ENCODE peak calls at places on chromosomes 6 and 20, in five cellular contexts. One of them, this sample, is unnamed.

GRCh38 chr6:105839266-105839665 is 246.9 kb upstream of the PRDM1 start:
- DNase-seq in left lung: no peak
- DNase-seq in AG09309: peak
- DNase-seq in A549: no peak
- DNase-seq in cardiac muscle cell: no peak
- DNase-seq in this sample: no peak

GRCh38 chr6:105038259-105038658 is 81.4 kb downstream of the LIN28B start:
- DNase-seq in left lung: no peak
- DNase-seq in AG09309: no peak
- DNase-seq in A549: peak
- DNase-seq in cardiac muscle cell: peak
- DNase-seq in this sample: no peak

GRCh38 chr6:85111481-85112001 is 338.3 kb upstream of the NT5E start:
- DNase-seq in left lung: no peak
- DNase-seq in AG09309: peak
- DNase-seq in A549: no peak
- DNase-seq in cardiac muscle cell: peak
- DNase-seq in this sample: no peak

GRCh38 chr6:24251339-24251738 is 106.5 kb downstream of the DCDC2 start:
- DNase-seq in left lung: no peak
- DNase-seq in AG09309: no peak
- DNase-seq in A549: no peak
- DNase-seq in cardiac muscle cell: no peak
- DNase-seq in this sample: no peak

GRCh38 chr6:33671381-33672072 is 40.0 kb downstream of the UQCC2 start:
- DNase-seq in left lung: no peak
- DNase-seq in AG09309: no peak
- DNase-seq in A549: peak
- DNase-seq in cardiac muscle cell: no peak
- DNase-seq in this sample: no peak

GRCh38 chr6:147868493-147869222 is 360.2 kb downstream of the SAMD5 start:
- DNase-seq in left lung: no peak
- DNase-seq in AG09309: no peak
- DNase-seq in A549: no peak
- DNase-seq in cardiac muscle cell: no peak
- DNase-seq in this sample: no peak

GRCh38 chr6:14876778-14877613 is 368.9 kb upstream of the JARID2 start:
- DNase-seq in left lung: no peak
- DNase-seq in AG09309: peak
- DNase-seq in A549: peak
- DNase-seq in cardiac muscle cell: peak
- DNase-seq in this sample: peak

GRCh38 chr6:167119680-167120556 is 3.0 kb upstream of the CCR6 start:
- DNase-seq in left lung: no peak
- DNase-seq in AG09309: no peak
- DNase-seq in A549: no peak
- DNase-seq in cardiac muscle cell: no peak
- DNase-seq in this sample: no peak

GRCh38 chr20:57749131-57749690 is 39.4 kb upstream of the PMEPA1 start:
- DNase-seq in left lung: peak
- DNase-seq in AG09309: no peak
- DNase-seq in A549: no peak
- DNase-seq in cardiac muscle cell: no peak
- DNase-seq in this sample: no peak

GRCh38 chr6:165662671-165663282 is at the start of gene PDE10A:
- DNase-seq in left lung: no peak
- DNase-seq in AG09309: no peak
- DNase-seq in A549: peak
- DNase-seq in cardiac muscle cell: peak
- DNase-seq in this sample: no peak

GRCh38 chr6:166419268-166419667 is 36.5 kb upstream of the MPC1 start:
- DNase-seq in left lung: no peak
- DNase-seq in AG09309: no peak
- DNase-seq in A549: no peak
- DNase-seq in cardiac muscle cell: no peak
- DNase-seq in this sample: no peak

GRCh38 chr6:31004285-31004684 is 6.0 kb upstream of the MUC22 start:
- DNase-seq in left lung: no peak
- DNase-seq in AG09309: no peak
- DNase-seq in A549: peak
- DNase-seq in cardiac muscle cell: no peak
- DNase-seq in this sample: no peak

GRCh38 chr6:88535296-88535695 is 369.1 kb upstream of the CNR1 start:
- DNase-seq in left lung: no peak
- DNase-seq in AG09309: no peak
- DNase-seq in A549: no peak
- DNase-seq in cardiac muscle cell: no peak
- DNase-seq in this sample: no peak

GRCh38 chr20:63230800-63231268 is 4.9 kb upstream of the BIRC7 start:
- DNase-seq in left lung: peak
- DNase-seq in AG09309: no peak
- DNase-seq in A549: peak
- DNase-seq in cardiac muscle cell: peak
- DNase-seq in this sample: no peak

GRCh38 chr20:7799872-7800271 is 140.4 kb downstream of the HAO1 start:
- DNase-seq in left lung: no peak
- DNase-seq in AG09309: no peak
- DNase-seq in A549: no peak
- DNase-seq in cardiac muscle cell: no peak
- DNase-seq in this sample: no peak

GRCh38 chr6:30450908-30451818 is 38.1 kb upstream of the HLA-E start:
- DNase-seq in left lung: peak
- DNase-seq in AG09309: peak
- DNase-seq in A549: no peak
- DNase-seq in cardiac muscle cell: peak
- DNase-seq in this sample: peak

GRCh38 chr20:46670228-46670584 is 18.9 kb upstream of the SLC13A3 start:
- DNase-seq in left lung: no peak
- DNase-seq in AG09309: no peak
- DNase-seq in A549: no peak
- DNase-seq in cardiac muscle cell: no peak
- DNase-seq in this sample: no peak

GRCh38 chr6:152605342-152605741 is 31.8 kb downstream of the SYNE1 start:
- DNase-seq in left lung: no peak
- DNase-seq in AG09309: no peak
- DNase-seq in A549: no peak
- DNase-seq in cardiac muscle cell: peak
- DNase-seq in this sample: no peak

GRCh38 chr6:75384116-75384515 is 99.5 kb upstream of the TMEM30A start:
- DNase-seq in left lung: no peak
- DNase-seq in AG09309: no peak
- DNase-seq in A549: no peak
- DNase-seq in cardiac muscle cell: no peak
- DNase-seq in this sample: no peak

GRCh38 chr6:145261758-145262157 is 473.6 kb downstream of the EPM2A start:
- DNase-seq in left lung: no peak
- DNase-seq in AG09309: no peak
- DNase-seq in A549: no peak
- DNase-seq in cardiac muscle cell: no peak
- DNase-seq in this sample: no peak

GRCh38 chr6:20366082-20366834 is 35.4 kb upstream of the E2F3 start:
- DNase-seq in left lung: no peak
- DNase-seq in AG09309: no peak
- DNase-seq in A549: no peak
- DNase-seq in cardiac muscle cell: no peak
- DNase-seq in this sample: no peak

GRCh38 chr6:53347921-53348435 is 772 bp downstream of the ELOVL5 start:
- DNase-seq in left lung: peak
- DNase-seq in AG09309: no peak
- DNase-seq in A549: peak
- DNase-seq in cardiac muscle cell: peak
- DNase-seq in this sample: no peak

GRCh38 chr6:122059918-122060317 is 339.5 kb upstream of the HSF2 start:
- DNase-seq in left lung: no peak
- DNase-seq in AG09309: no peak
- DNase-seq in A549: no peak
- DNase-seq in cardiac muscle cell: no peak
- DNase-seq in this sample: no peak

GRCh38 chr6:87702589-87702945 is 534 bp upstream of the AKIRIN2 start:
- DNase-seq in left lung: no peak
- DNase-seq in AG09309: peak
- DNase-seq in A549: peak
- DNase-seq in cardiac muscle cell: peak
- DNase-seq in this sample: no peak

GRCh38 chr6:161557333-161558107 is 283.7 kb upstream of the AGPAT4 start:
- DNase-seq in left lung: no peak
- DNase-seq in AG09309: no peak
- DNase-seq in A549: no peak
- DNase-seq in cardiac muscle cell: no peak
- DNase-seq in this sample: no peak

GRCh38 chr6:143822584-143823024 is 20.5 kb upstream of the LTV1 start:
- DNase-seq in left lung: no peak
- DNase-seq in AG09309: peak
- DNase-seq in A549: no peak
- DNase-seq in cardiac muscle cell: peak
- DNase-seq in this sample: no peak

GRCh38 chr20:22523499-22524392 is 60.6 kb downstream of the FOXA2 start:
- DNase-seq in left lung: no peak
- DNase-seq in AG09309: no peak
- DNase-seq in A549: peak
- DNase-seq in cardiac muscle cell: no peak
- DNase-seq in this sample: no peak

GRCh38 chr6:44072959-44073611 is 54.2 kb downstream of the MRPL14 start:
- DNase-seq in left lung: peak
- DNase-seq in AG09309: no peak
- DNase-seq in A549: peak
- DNase-seq in cardiac muscle cell: peak
- DNase-seq in this sample: peak

GRCh38 chr6:170378502-170378901 is 71.9 kb downstream of the FAM120B start:
- DNase-seq in left lung: no peak
- DNase-seq in AG09309: no peak
- DNase-seq in A549: no peak
- DNase-seq in cardiac muscle cell: no peak
- DNase-seq in this sample: no peak

DNA sequence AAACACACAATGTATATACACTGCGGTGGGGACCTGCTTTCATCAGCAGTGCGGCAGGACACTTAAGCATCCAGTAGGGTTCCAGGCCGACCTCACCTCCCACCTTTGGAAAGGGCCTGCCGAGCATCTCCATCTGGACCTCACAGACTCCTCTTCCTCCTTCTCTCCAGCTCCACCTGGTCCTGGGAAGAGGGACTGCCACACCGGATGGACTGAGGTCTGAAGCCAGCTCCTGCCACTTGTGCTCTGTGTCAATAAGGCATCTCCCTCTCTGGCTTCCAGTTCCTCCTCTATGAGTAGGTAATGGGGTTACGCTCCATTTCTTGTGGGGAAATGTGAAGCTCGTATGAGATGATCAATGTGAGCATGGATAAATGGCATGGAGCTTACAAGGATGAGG is 19.1 kb upstream of the NNAT start:
- DNase-seq in left lung: no peak
- DNase-seq in AG09309: no peak
- DNase-seq in A549: peak
- DNase-seq in cardiac muscle cell: no peak
- DNase-seq in this sample: no peak
- TF ChIP-seq CTCF in left lung: no peak
- TF ChIP-seq CTCF in AG09309: no peak
- TF ChIP-seq CTCF in A549: no peak
- TF ChIP-seq CTCF in cardiac muscle cell: no peak
- TF ChIP-seq CTCF in this sample: no peak

DNA sequence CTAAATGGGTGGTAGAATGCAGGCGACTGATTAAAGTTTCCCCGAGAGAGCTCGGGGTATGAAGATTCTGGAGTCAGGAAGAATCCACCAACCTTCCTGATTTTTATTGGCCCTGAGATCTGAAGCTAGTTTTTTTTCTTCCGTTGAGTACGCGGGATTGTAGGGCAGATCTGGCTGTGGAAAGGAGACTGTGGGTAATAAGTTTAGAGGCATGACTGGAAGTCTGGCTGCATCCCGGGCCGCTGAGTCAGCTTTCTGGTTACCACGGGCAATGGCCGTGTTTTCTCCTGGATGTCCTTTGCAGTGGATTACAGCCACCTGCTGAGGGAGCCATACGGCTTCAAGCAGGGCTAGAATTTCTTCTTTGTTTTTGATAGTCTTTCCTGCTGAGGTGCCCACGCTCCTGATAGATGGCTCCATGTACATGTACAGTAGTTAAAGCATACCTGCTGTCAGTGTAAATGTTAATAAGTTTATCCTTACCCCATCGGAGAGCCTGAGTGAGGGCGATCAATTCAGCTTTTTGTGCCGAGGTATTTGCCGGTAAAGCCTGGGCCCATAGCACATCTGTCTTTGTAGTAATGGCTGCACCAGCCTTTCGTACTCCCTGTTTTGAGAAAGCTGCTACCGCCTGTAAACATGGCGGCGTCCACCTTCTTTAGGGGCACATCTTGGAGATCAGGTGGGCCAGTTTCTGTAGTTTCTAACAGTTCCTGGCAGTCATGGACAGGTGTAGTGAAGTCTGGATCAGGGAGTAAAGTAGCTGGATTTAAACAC is 154.0 kb downstream of the TRIM27 start:
- DNase-seq in left lung: no peak
- DNase-seq in AG09309: no peak
- DNase-seq in A549: peak
- DNase-seq in cardiac muscle cell: peak
- DNase-seq in this sample: no peak
- TF ChIP-seq CTCF in left lung: no peak
- TF ChIP-seq CTCF in AG09309: peak
- TF ChIP-seq CTCF in A549: peak
- TF ChIP-seq CTCF in cardiac muscle cell: peak
- TF ChIP-seq CTCF in this sample: no peak

GRCh38 chr6:41787219-41787917 is at the start of gene TOMM6:
- DNase-seq in left lung: peak
- DNase-seq in AG09309: peak
- DNase-seq in A549: peak
- DNase-seq in cardiac muscle cell: peak
- DNase-seq in this sample: peak
- TF ChIP-seq CTCF in left lung: peak
- TF ChIP-seq CTCF in AG09309: peak
- TF ChIP-seq CTCF in A549: peak
- TF ChIP-seq CTCF in cardiac muscle cell: peak
- TF ChIP-seq CTCF in this sample: peak

GRCh38 chr20:56178219-56178618 is 70.3 kb upstream of the MC3R start:
- DNase-seq in left lung: no peak
- DNase-seq in AG09309: no peak
- DNase-seq in A549: no peak
- DNase-seq in cardiac muscle cell: no peak
- DNase-seq in this sample: no peak

GRCh38 chr20:56175884-56176283 is 72.6 kb upstream of the MC3R start:
- DNase-seq in left lung: no peak
- DNase-seq in AG09309: no peak
- DNase-seq in A549: no peak
- DNase-seq in cardiac muscle cell: no peak
- DNase-seq in this sample: no peak

GRCh38 chr20:56179051-56179450 is 69.5 kb upstream of the MC3R start:
- DNase-seq in left lung: no peak
- DNase-seq in AG09309: no peak
- DNase-seq in A549: no peak
- DNase-seq in cardiac muscle cell: no peak
- DNase-seq in this sample: no peak

DNA sequence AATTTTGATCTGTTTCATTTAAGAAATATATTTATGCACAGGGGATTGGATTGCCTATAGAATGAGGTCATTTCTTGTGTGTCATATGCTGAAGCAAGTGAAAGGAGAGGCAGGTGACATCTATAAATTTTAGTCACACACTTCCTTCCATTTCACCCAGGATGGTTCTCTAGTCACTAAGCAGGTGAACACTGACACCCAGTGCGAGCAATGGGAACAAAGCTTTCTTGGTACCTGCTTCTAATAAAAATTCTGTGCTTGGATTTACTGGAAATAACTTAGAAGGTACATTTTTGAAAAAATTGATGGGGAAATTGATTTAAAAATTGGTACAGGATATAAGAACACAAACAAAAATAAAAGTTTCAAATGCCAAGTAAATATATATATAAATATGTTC is 66.9 kb upstream of the MC3R start:
- DNase-seq in left lung: no peak
- DNase-seq in AG09309: no peak
- DNase-seq in A549: no peak
- DNase-seq in cardiac muscle cell: no peak
- DNase-seq in this sample: no peak
- TF ChIP-seq CTCF in left lung: no peak
- TF ChIP-seq CTCF in AG09309: no peak
- TF ChIP-seq CTCF in A549: no peak
- TF ChIP-seq CTCF in cardiac muscle cell: no peak
- TF ChIP-seq CTCF in this sample: no peak